ENCODE peak calls at places on chromosomes 6 and 20, in nine cellular contexts. V is mucosa of gallbladder; T is NCI-H460; Q is neural crest cell; L is glutamatergic neuron; Z is ACHN; W is psoas muscle; R is stimulated activated CD8-positive, alpha-beta memory T cell treated with anti-CD3 and anti-CD28 coated beads, Interleukin-12 subunit alpha, Interleukin-12 subunit beta, amount 100 ng/mL, for 4 hours; S is RPMI7951. J is an unnamed sample.

GRCh38 chr20:11451793-11452291 is 465.9 kb upstream of the BTBD3 start:
- DNase-seq in V (no peak), T (no peak), Q (no peak), L (no peak), Z (no peak), W (no peak), R (no peak), S (peak), J (no peak)

GRCh38 chr6:155185544-155185943 is 78.3 kb upstream of the CLDN20 start:
- DNase-seq in V (no peak), T (no peak), Q (no peak), L (no peak), Z (peak), W (no peak), R (no peak), S (peak), J (no peak)

GRCh38 chr20:3123542-3123941 is 36.1 kb downstream of the FASTKD5 start:
- DNase-seq in V (no peak), T (no peak), Q (no peak), L (no peak), Z (no peak), W (peak), R (no peak), S (no peak), J (no peak)

GRCh38 chr6:37630281-37630799 is 67.3 kb downstream of the MDGA1 start:
- DNase-seq in V (peak), T (no peak), Q (no peak), L (no peak), Z (peak), W (no peak), R (no peak), S (peak), J (no peak)

GRCh38 chr6:33854572-33855030 is 50.8 kb upstream of the MLN start:
- DNase-seq in V (no peak), T (no peak), Q (no peak), L (no peak), Z (peak), W (no peak), R (no peak), S (no peak), J (no peak)

GRCh38 chr6:104595315-104595820 is 264.4 kb downstream of the HACE1 start:
- DNase-seq in V (no peak), T (no peak), Q (no peak), L (no peak), Z (no peak), W (no peak), R (no peak), S (no peak), J (no peak)

GRCh38 chr6:121794630-121795029 is 359.2 kb downstream of the GJA1 start:
- DNase-seq in V (no peak), T (peak), Q (no peak), L (no peak), Z (peak), W (no peak), R (no peak), S (peak), J (no peak)

GRCh38 chr6:79399499-79399898 is 137.7 kb downstream of the LCA5 start:
- DNase-seq in V (no peak), T (no peak), Q (no peak), L (no peak), Z (no peak), W (no peak), R (no peak), S (no peak), J (no peak)

GRCh38 chr6:93182933-93183479 is 236.4 kb downstream of the EPHA7 start:
- DNase-seq in V (no peak), T (no peak), Q (no peak), L (no peak), Z (no peak), W (no peak), R (no peak), S (no peak), J (no peak)

GRCh38 chr20:57813870-57814269 is 104.1 kb upstream of the PMEPA1 start:
- DNase-seq in V (no peak), T (no peak), Q (no peak), L (no peak), Z (no peak), W (no peak), R (no peak), S (no peak), J (no peak)

J was measured in K562.